ENCODE peak calls at places on chromosomes 11 and 22, in ten cellular contexts. P is stimulated activated CD8-positive, alpha-beta memory T cell treated with anti-CD3 and anti-CD28 coated beads, Interleukin-15, amount 100 ng/mL, for 4 hours; T is activated CD8-positive, alpha-beta memory T cell treated with anti-CD3 and anti-CD28 coated beads for 1 hour; V is stimulated activated CD4-positive, alpha-beta T cell treated with anti-CD3 and anti-CD28 coated beads, Interleukin-2, amount 100 ng/mL, for 24 hours; H is HTR-8/SVneo; A is progenitor cell of endocrine pancreas; R is NCI-H1436; D is amniotic stem cell; Q is activated CD4-positive, alpha-beta T cell treated with anti-CD3 and anti-CD28 coated beads for 48 hours; B is stomach. E is an unnamed sample.

GRCh38 chr11:99311870-99312269 is 291.1 kb downstream of the CNTN5 start:
- DNase-seq in Q (no peak), V (no peak), D (no peak), H (no peak), R (no peak), B (no peak), A (no peak), T (no peak), P (no peak), E (no peak)

GRCh38 chr11:71384561-71384960 is 63.6 kb downstream of the DHCR7 start:
- DNase-seq in A (no peak), H (no peak), R (no peak), B (no peak), V (no peak), P (no peak), D (no peak), Q (no peak), T (no peak), E (no peak)

GRCh38 chr11:114358711-114359110 is 41.6 kb downstream of the C11orf71 start:
- DNase-seq in Q (no peak), B (no peak), P (no peak), R (no peak), A (no peak), T (no peak), D (no peak), H (no peak), V (no peak), E (peak; percentile 17)

GRCh38 chr11:100778386-100778785 is 91.3 kb downstream of the ARHGAP42 start:
- DNase-seq in R (peak; percentile 28), P (no peak), B (no peak), T (no peak), D (no peak), Q (no peak), A (no peak), H (no peak), V (no peak), E (no peak)

GRCh38 chr11:112753706-112754105 is 207.5 kb upstream of the NCAM1 start:
- DNase-seq in H (no peak), T (no peak), D (no peak), B (no peak), A (no peak), Q (no peak), V (no peak), R (no peak), P (no peak), E (no peak)

GRCh38 chr11:124942446-124943202 is 6.8 kb upstream of the HEPACAM start:
- DNase-seq in Q (no peak), A (no peak), V (no peak), T (no peak), H (no peak), P (no peak), R (no peak), D (no peak), B (no peak), E (no peak)

GRCh38 chr11:134449713-134450112 is 37.7 kb upstream of the B3GAT1 start:
- DNase-seq in A (no peak), D (no peak), V (no peak), H (no peak), T (no peak), P (no peak), R (no peak), Q (peak; percentile 7), B (no peak), E (no peak)

GRCh38 chr22:35835998-35836691 is 118.5 kb downstream of the APOL5 start:
- DNase-seq in V (no peak), P (no peak), A (no peak), D (peak; percentile 72), H (peak; percentile 41), T (no peak), Q (no peak), R (peak; percentile 41), B (peak; percentile 43), E (peak; percentile 64)

GRCh38 chr11:117822522-117823033 is 2.0 kb downstream of the FXYD2 start:
- DNase-seq in P (no peak), T (no peak), D (no peak), Q (no peak), H (no peak), V (no peak), A (no peak), R (no peak), B (no peak), E (peak; percentile 27)

GRCh38 chr22:27386186-27386585 is 415.4 kb downstream of the MN1 start:
- DNase-seq in D (no peak), H (no peak), A (no peak), P (no peak), B (no peak), R (no peak), Q (no peak), T (no peak), V (no peak), E (no peak)

GRCh38 chr22:22342697-22343602 is 98.4 kb downstream of the VPREB1 start:
- DNase-seq in Q (peak; percentile 80), P (peak; percentile 36), V (peak; percentile 80), R (peak; percentile 37), T (peak; percentile 60), A (peak; percentile 93), D (no peak), H (peak; percentile 32), B (peak; percentile 81), E (peak; percentile 91)

GRCh38 chr11:74069146-74070046 is 60.5 kb upstream of the UCP3 start:
- DNase-seq in Q (no peak), T (no peak), V (no peak), B (peak; percentile 34), A (no peak), P (no peak), D (no peak), R (no peak), H (no peak), E (peak; percentile 8)

GRCh38 chr11:66470015-66470414 is 3.3 kb downstream of the PELI3 start:
- DNase-seq in T (no peak), D (no peak), V (no peak), P (no peak), H (no peak), Q (no peak), A (no peak), B (no peak), R (no peak), E (no peak)

GRCh38 chr11:34219862-34220490 is 114.5 kb downstream of the NAT10 start:
- DNase-seq in A (no peak), D (no peak), V (no peak), H (no peak), T (no peak), Q (no peak), B (no peak), R (no peak), P (no peak), E (no peak)

GRCh38 chr22:43275545-43275981 is 67.6 kb downstream of the SCUBE1 start:
- DNase-seq in A (no peak), D (no peak), V (no peak), H (peak; percentile 15), T (no peak), B (no peak), P (no peak), Q (no peak), R (no peak), E (no peak)